ENCODE peak calls at places on chromosomes 5 and 9, in ten cellular contexts. F is mammary epithelial cell; V is HCT116; X is BJ; C is lower lobe of right lung; D is uterus; U is mesendoderm; J is body of pancreas; T is CD8-positive, alpha-beta memory T cell; H is brain microvascular endothelial cell. E is an unnamed sample. For H3K27me3 and H3K36me3, the result is how much of the 10 kb centered on the place peaks cover.

GRCh38 chr5:188488-189481 is 2.5 kb upstream of the LRRC14B start:
- DNase-seq in H (peak), V (peak), F (peak), C (peak), X (no peak), U (peak), D (peak), J (peak), T (peak), E (peak)

GRCh38 chr9:124663046-124663961 is 107.8 kb downstream of the NR6A1 start:
- DNase-seq in F (no peak), T (no peak), J (no peak), C (no peak), H (no peak), D (no peak), V (no peak), X (no peak), U (no peak), E (no peak)

GRCh38 chr5:1111727-1112289 is at the start of gene SLC12A7:
- DNase-seq in T (no peak), D (no peak), V (no peak), H (no peak), X (no peak), U (peak), J (peak), C (peak), F (peak), E (peak)

GRCh38 chr5:8897316-8897715 is 648.6 kb downstream of the SEMA5A start:
- DNase-seq in T (no peak), X (no peak), U (no peak), C (no peak), J (no peak), F (no peak), H (no peak), D (no peak), V (no peak), E (no peak)

GRCh38 chr5:1641560-1642166 is 117.9 kb upstream of the LPCAT1 start:
- DNase-seq in J (peak), V (peak), F (peak), T (peak), U (peak), D (peak), C (peak), H (peak), X (peak), E (peak)

GRCh38 chr5:109450129-109450877 is 40.5 kb upstream of the PJA2 start:
- DNase-seq in H (no peak), U (no peak), X (no peak), F (no peak), C (no peak), T (no peak), V (no peak), J (no peak), D (no peak), E (peak)

GRCh38 chr9:97766092-97766491 is 69.0 kb upstream of the XPA start:
- DNase-seq in F (peak), D (no peak), J (no peak), T (no peak), C (no peak), U (no peak), X (peak), V (no peak), H (peak), E (no peak)

GRCh38 chr5:159316519-159317383 is 13.5 kb downstream of the IL12B start:
- DNase-seq in U (peak), C (no peak), J (peak), V (no peak), F (peak), T (peak), D (no peak), H (peak), X (no peak), E (peak)

GRCh38 chr5:127723571-127723970 is 20.4 kb downstream of the CCDC192 start:
- DNase-seq in X (no peak), C (peak), H (peak), U (no peak), F (no peak), T (no peak), V (no peak), J (no peak), D (peak), E (no peak)

GRCh38 chr5:134945041-134945440 is 22.7 kb upstream of the CATSPER3 start:
- DNase-seq in T (no peak), V (no peak), C (no peak), X (no peak), D (no peak), H (no peak), U (peak), F (no peak), J (no peak), E (no peak)

GRCh38 chr5:14185336-14186131 is 42.4 kb downstream of the TRIO start:
- DNase-seq in U (no peak), C (no peak), X (no peak), H (peak), V (no peak), F (peak), J (no peak), D (no peak), T (no peak), E (no peak)

GRCh38 chr5:41432481-41433253 is 77.7 kb downstream of the PLCXD3 start:
- DNase-seq in D (no peak), F (no peak), U (no peak), C (no peak), H (no peak), J (peak), V (no peak), X (no peak), T (no peak), E (no peak)

GRCh38 chr5:119435436-119436132 is 16.7 kb upstream of the HSD17B4 start:
- DNase-seq in X (no peak), U (peak), H (peak), V (no peak), C (peak), D (peak), F (peak), J (peak), T (peak), E (no peak)

GRCh38 chr9:28971881-28972280 is 1398.6 kb upstream of the C9orf72 start:
- DNase-seq in T (no peak), J (no peak), C (no peak), V (no peak), F (peak), X (no peak), U (peak), H (no peak), D (no peak), E (no peak)

GRCh38 chr5:32711693-32712462 is 757 bp downstream of the NPR3 start:
- DNase-seq in H (peak), X (no peak), V (no peak), J (peak), D (no peak), F (peak), C (peak), U (peak), T (no peak), E (peak)

GRCh38 chr5:65126192-65126591 is 355.5 kb downstream of the ADAMTS6 start:
- DNase-seq in F (no peak), D (no peak), J (no peak), V (no peak), T (no peak), C (no peak), H (peak), U (no peak), X (no peak), E (no peak)

GRCh38 chr9:34898846-34899245 is 59.2 kb upstream of the PHF24 start:
- DNase-seq in V (no peak), X (no peak), J (no peak), F (no peak), H (no peak), D (no peak), C (no peak), T (no peak), U (no peak), E (no peak)

GRCh38 chr5:33679791-33680190 is 212.0 kb downstream of the ADAMTS12 start:
- DNase-seq in D (no peak), X (peak), J (no peak), V (no peak), F (no peak), C (no peak), U (no peak), T (no peak), H (no peak), E (no peak)

GRCh38 chr9:86405926-86406325 is 51.7 kb upstream of the TUT7 start:
- DNase-seq in U (peak), H (peak), V (peak), D (peak), F (peak), J (peak), X (peak), T (no peak), C (no peak), E (peak)

GRCh38 chr5:172648008-172648359 is 6.9 kb downstream of the NEURL1B start:
- DNase-seq in X (no peak), T (no peak), H (no peak), D (no peak), F (peak), V (no peak), J (no peak), U (peak), C (no peak), E (no peak)

GRCh38 chr5:39506216-39506615 is 81.4 kb upstream of the DAB2 start:
- DNase-seq in D (no peak), H (no peak), C (no peak), T (no peak), V (no peak), F (no peak), X (no peak), J (no peak), U (no peak), E (no peak)

GRCh38 chr5:39503148-39503547 is 78.4 kb upstream of the DAB2 start:
- DNase-seq in V (no peak), H (no peak), T (no peak), X (no peak), D (peak), J (no peak), F (no peak), C (no peak), U (no peak), E (no peak)

GRCh38 chr5:39502704-39503103 is 77.9 kb upstream of the DAB2 start:
- DNase-seq in U (no peak), V (no peak), T (no peak), C (no peak), X (no peak), D (no peak), F (no peak), H (no peak), J (no peak), E (no peak)

GRCh38 chr5:39501403-39501802 is 76.6 kb upstream of the DAB2 start:
- DNase-seq in U (no peak), J (peak), T (no peak), F (no peak), V (no peak), X (no peak), D (peak), H (peak), C (no peak), E (no peak)

DNA sequence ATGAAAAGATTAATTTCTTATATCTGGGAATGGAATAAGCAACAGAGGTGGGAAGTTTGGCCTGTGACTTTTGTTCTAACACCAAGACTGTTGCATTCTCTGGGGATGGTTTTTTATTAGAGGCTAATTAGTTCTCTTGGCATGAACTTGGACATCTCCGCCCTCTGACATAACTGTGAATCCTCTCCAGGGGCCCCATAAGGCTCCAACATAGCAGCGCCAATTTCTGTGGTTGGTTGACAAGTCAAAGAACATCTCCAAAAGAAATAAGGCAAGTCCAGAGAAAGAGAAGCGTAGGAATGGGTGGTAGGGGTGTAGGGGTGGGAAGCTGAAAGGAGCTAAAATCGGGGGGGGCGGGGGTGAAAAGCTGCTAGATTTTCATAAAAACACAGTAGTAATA is 81.0 kb upstream of the DAB2 start:
- DNase-seq in U (no peak), C (no peak), H (no peak), X (no peak), V (no peak), F (no peak), J (no peak), T (no peak), D (no peak), E (no peak)
- H3K4me3 ChIP-seq in U (no peak), C (no peak), H (no peak), X (no peak), V (no peak), F (no peak), J (no peak), T (no peak), D (no peak), E (no peak)

GRCh38 chr9:14350766-14351165 is 36.8 kb upstream of the NFIB start:
- DNase-seq in F (peak), D (no peak), X (no peak), H (no peak), U (no peak), J (no peak), T (no peak), V (no peak), C (no peak), E (peak)

GRCh38 chr9:14351206-14351605 is 37.3 kb upstream of the NFIB start:
- DNase-seq in C (no peak), X (no peak), U (no peak), F (peak), D (no peak), J (no peak), V (no peak), H (no peak), T (no peak), E (peak)

GRCh38 chr9:14356376-14356775 is 42.4 kb upstream of the NFIB start:
- DNase-seq in U (no peak), H (no peak), X (no peak), C (no peak), J (no peak), F (no peak), V (no peak), D (no peak), T (no peak), E (peak)

GRCh38 chr9:14352549-14352948 is 38.6 kb upstream of the NFIB start:
- DNase-seq in X (no peak), H (no peak), D (no peak), T (no peak), C (no peak), F (no peak), U (no peak), J (no peak), V (no peak), E (no peak)

GRCh38 chr9:14353222-14354056 is 39.5 kb upstream of the NFIB start:
- DNase-seq in T (peak), U (peak), D (peak), H (peak), F (peak), X (no peak), V (peak), J (peak), C (peak), E (peak)
- H3K27me3 ChIP-seq in T (under half), U (under half), D (under half), H (under half), F (under half), X (under half), V (under half), J (under half), C (under half), E (under half)

DNA sequence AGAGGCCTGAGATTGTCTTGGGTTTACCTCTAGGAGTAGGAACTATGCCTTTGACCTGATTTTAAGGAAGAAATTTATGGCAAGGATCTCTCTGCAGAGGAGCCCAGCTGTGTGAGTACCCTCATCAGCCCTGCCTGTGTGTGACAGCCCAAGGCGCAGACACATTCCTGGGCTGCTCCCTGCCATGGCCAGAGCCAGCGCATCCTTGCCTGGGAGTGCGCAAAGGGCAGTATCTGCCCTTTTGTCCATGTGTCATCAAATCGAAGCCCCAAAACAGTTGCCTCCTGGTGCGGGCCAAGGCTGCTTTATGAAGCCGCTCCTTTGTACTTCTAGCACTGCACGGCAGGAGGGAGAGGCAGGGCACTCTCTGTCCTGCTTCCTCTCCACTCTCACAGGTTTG is 51.9 kb downstream of the PRRT1B start:
- DNase-seq in T (no peak), V (no peak), D (no peak), X (no peak), H (no peak), U (no peak), F (no peak), C (no peak), J (no peak), E (no peak)
- H3K36me3 ChIP-seq in T (half or more), V (under half), D (under half), X (under half), H (under half), U (under half), F (under half), C (half or more), J (under half), E (under half)

GRCh38 chr5:83377131-83377865 is 94.2 kb upstream of the VCAN start:
- DNase-seq in T (no peak), U (no peak), V (no peak), F (peak), C (no peak), J (no peak), X (peak), D (no peak), H (peak), E (no peak)
- H3K4me3 ChIP-seq in T (no peak), U (no peak), V (no peak), F (no peak), C (no peak), J (no peak), X (no peak), D (no peak), H (no peak), E (no peak)

GRCh38 chr9:127555830-127556820 is 56.0 kb upstream of the STXBP1 start:
- DNase-seq in U (peak), D (peak), X (peak), H (peak), J (peak), C (peak), F (peak), V (peak), T (peak), E (peak)
- H3K27me3 ChIP-seq in U (under half), D (under half), X (under half), H (under half), J (under half), C (under half), F (under half), V (under half), T (under half), E (under half)

GRCh38 chr5:4156153-4156552 is 560.5 kb downstream of the IRX1 start:
- DNase-seq in D (no peak), X (no peak), V (no peak), T (no peak), U (no peak), F (no peak), J (no peak), H (no peak), C (no peak), E (no peak)

GRCh38 chr5:4158750-4159447 is 563.3 kb downstream of the IRX1 start:
- DNase-seq in U (no peak), F (no peak), T (no peak), C (no peak), H (no peak), D (no peak), V (no peak), J (no peak), X (no peak), E (no peak)

GRCh38 chr5:4159681-4160080 is 564.0 kb downstream of the IRX1 start:
- DNase-seq in H (no peak), F (peak), T (no peak), X (no peak), D (no peak), V (no peak), J (no peak), C (no peak), U (no peak), E (no peak)

GRCh38 chr5:4156889-4157288 is 561.3 kb downstream of the IRX1 start:
- DNase-seq in F (peak), J (no peak), H (no peak), D (no peak), U (no peak), T (no peak), C (no peak), X (no peak), V (no peak), E (no peak)
- H3K36me3 ChIP-seq in F (under half), J (under half), H (under half), D (under half), U (under half), T (under half), C (under half), X (under half), V (under half), E (under half)